ENCODE peak calls at places on chromosomes 3 and 15, in eight cellular contexts. B is heart left ventricle, P is sigmoid colon, A is body of pancreas, O is IMR-90, L is erythroblast, Q is adrenal gland, F is esophagus muscularis mucosa. U is an unnamed sample.

GRCh38 chr3:157436583-157437300 is at the start of gene PTX3:
- DNase-seq in B (peak), P (peak), A (peak), O (peak), L (peak), Q (peak), F (no peak), U (no peak)

GRCh38 chr3:36876181-36876936 is 68.5 kb downstream of the TRANK1 start:
- DNase-seq in B (no peak), P (no peak), A (no peak), O (no peak), L (no peak), Q (no peak), F (no peak), U (no peak)

GRCh38 chr15:60573936-60574335 is 95.0 kb upstream of the ICE2 start:
- DNase-seq in B (no peak), P (no peak), A (no peak), O (no peak), L (no peak), Q (no peak), F (no peak), U (no peak)

GRCh38 chr3:83224101-83224868 is 1462.8 kb upstream of the GBE1 start:
- DNase-seq in B (no peak), P (no peak), A (no peak), O (no peak), L (no peak), Q (no peak), F (no peak), U (no peak)

GRCh38 chr15:101500865-101501551 is 11.5 kb upstream of the PCSK6 start:
- DNase-seq in B (no peak), P (no peak), A (no peak), O (no peak), L (peak), Q (no peak), F (peak), U (no peak)

GRCh38 chr3:113834983-113835382 is 3.6 kb upstream of the GRAMD1C start:
- DNase-seq in B (no peak), P (no peak), A (peak), O (peak), L (no peak), Q (no peak), F (no peak), U (no peak)

GRCh38 chr3:36709826-36710365 is 54.5 kb downstream of the DCLK3 start:
- DNase-seq in B (no peak), P (no peak), A (no peak), O (no peak), L (no peak), Q (no peak), F (peak), U (no peak)

GRCh38 chr3:82939491-82940097 is 1178.1 kb upstream of the GBE1 start:
- DNase-seq in B (no peak), P (peak), A (no peak), O (no peak), L (no peak), Q (no peak), F (no peak), U (no peak)

GRCh38 chr3:11719406-11720219 is 75.9 kb upstream of the VGLL4 start:
- DNase-seq in B (peak), P (peak), A (peak), O (peak), L (peak), Q (peak), F (no peak), U (peak)

GRCh38 chr15:42616107-42616506 is 40.7 kb downstream of the STARD9 start:
- DNase-seq in B (no peak), P (no peak), A (no peak), O (no peak), L (no peak), Q (no peak), F (no peak), U (no peak)
- TF ChIP-seq POLR2A in B (no peak), P (no peak), A (no peak), O (no peak), L (no peak), Q (no peak), F (no peak), U (no peak)

GRCh38 chr3:127037971-127038446 is 55.1 kb downstream of the PLXNA1 start:
- DNase-seq in B (no peak), P (peak), A (no peak), O (no peak), L (no peak), Q (peak), F (no peak), U (no peak)

GRCh38 chr3:127038476-127038875 is 55.6 kb downstream of the PLXNA1 start:
- DNase-seq in B (no peak), P (peak), A (no peak), O (no peak), L (no peak), Q (peak), F (no peak), U (peak)

GRCh38 chr3:127037021-127037400 is 54.1 kb downstream of the PLXNA1 start:
- DNase-seq in B (no peak), P (peak), A (no peak), O (no peak), L (no peak), Q (no peak), F (no peak), U (no peak)

GRCh38 chr3:127036209-127037020 is 53.5 kb downstream of the PLXNA1 start:
- DNase-seq in B (no peak), P (peak), A (no peak), O (no peak), L (peak), Q (no peak), F (no peak), U (peak)

DNA sequence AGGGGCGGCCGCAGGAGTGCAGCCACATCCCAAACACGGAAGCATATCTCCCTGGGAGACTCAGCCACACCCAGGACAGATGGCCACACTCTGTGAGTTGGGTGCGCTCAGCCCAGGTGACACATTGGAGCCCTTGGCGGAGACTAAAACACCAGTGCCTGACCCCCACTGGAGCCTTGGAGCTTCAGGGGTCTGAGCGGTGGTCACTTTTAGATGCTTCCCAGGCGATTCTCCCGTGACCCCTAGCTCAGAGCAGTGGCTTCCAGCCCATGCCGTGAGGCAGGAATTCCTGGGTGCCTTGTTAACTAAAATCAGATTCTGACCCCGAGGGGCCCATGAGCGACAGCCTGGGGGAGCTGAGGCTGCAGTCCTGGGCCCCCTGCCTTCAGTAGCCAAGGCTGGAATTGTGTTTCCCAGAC is 54.5 kb downstream of the PLXNA1 start:
- DNase-seq in B (no peak), P (peak), A (no peak), O (no peak), L (no peak), Q (peak), F (no peak), U (no peak)
- TF ChIP-seq POLR2A in B (no peak), P (no peak), A (no peak), O (no peak), L (no peak), Q (no peak), F (no peak), U (no peak)

DNA sequence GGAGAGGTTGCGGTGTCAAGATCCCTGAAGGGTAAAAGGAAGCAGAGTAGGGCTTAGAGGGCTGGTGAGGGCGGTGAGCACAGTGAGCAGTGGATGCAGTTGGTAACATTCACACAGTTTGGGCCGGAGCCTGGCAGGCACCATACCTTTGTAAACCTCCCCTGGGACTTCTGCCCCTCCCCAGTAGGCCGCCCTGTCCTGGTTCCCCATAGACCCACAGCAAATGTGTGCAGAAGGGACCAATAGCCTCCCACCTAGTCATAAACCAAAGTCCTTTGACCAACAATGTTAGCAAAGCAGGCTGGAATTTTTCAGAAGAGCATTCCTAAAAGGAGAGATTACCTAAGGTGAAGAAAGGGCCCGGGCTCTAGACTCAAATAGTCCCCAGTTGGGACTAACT is 1.7 kb upstream of the PHGR1 start:
- DNase-seq in B (no peak), P (no peak), A (no peak), O (no peak), L (no peak), Q (no peak), F (no peak), U (no peak)
- TF ChIP-seq POLR2A in B (no peak), P (no peak), A (no peak), O (no peak), L (no peak), Q (no peak), F (no peak), U (peak)

GRCh38 chr15:92829875-92830274 is 70.2 kb upstream of the CHD2 start:
- DNase-seq in B (no peak), P (no peak), A (no peak), O (no peak), L (no peak), Q (no peak), F (no peak), U (no peak)

GRCh38 chr15:92833493-92834271 is 66.4 kb upstream of the CHD2 start:
- DNase-seq in B (no peak), P (no peak), A (no peak), O (no peak), L (no peak), Q (no peak), F (no peak), U (no peak)

GRCh38 chr15:92832992-92833438 is 67.1 kb upstream of the CHD2 start:
- DNase-seq in B (no peak), P (no peak), A (no peak), O (peak), L (no peak), Q (no peak), F (no peak), U (no peak)

DNA sequence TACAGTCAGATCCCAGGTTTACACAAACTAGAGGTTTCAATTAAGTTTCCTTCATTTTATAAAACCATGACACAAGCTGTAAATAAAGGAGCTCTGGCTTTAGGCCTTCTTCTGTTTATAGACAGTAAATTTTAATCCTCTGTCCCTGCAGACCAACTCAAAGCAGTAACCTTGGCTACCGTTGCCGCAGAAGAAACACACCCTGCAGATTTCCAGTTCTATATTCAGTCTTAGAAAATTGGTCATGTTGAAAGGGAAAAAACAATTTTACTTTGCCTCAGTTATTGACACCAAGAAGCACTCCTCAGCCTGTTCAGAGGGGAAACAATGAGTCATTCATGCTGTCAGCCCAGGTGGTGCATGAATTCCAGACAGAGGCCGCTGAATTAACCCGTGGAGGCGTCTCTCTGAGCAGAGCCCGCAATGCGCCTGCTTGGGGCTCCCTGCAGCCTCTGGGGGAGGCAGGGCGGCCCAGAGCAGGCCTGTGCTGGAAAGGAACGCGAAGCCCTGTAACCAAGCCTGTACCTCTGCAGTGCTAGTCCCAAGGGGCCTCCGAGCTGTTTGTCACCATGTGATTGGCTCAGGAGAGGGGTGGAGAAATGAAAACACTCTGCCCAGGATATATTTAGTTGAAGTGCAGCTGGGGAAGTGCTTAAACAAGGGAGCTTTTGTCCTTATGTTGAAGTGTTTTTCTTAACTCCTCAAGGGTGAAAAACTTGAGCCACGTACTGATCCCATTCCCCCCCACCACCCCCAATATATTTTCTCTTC is 68.5 kb upstream of the CHD2 start:
- DNase-seq in B (peak), P (peak), A (peak), O (peak), L (peak), Q (peak), F (peak), U (peak)
- TF ChIP-seq POLR2A in B (peak), P (peak), A (peak), O (peak), L (peak), Q (peak), F (peak), U (peak)

GRCh38 chr3:39665441-39665840 is 144.0 kb upstream of the MYRIP start:
- DNase-seq in B (no peak), P (no peak), A (no peak), O (no peak), L (no peak), Q (no peak), F (no peak), U (no peak)
- TF ChIP-seq POLR2A in B (no peak), P (no peak), A (no peak), O (no peak), L (no peak), Q (no peak), F (no peak), U (no peak)

U was measured in Peyer's patch.